ENCODE peak calls at places on chromosomes 4 and X, in ten cellular contexts. M, N, F, J, Z, D, P, A, H and I are unnamed samples.

GRCh38 chr4:41969666-41970065 is 11.9 kb upstream of the DCAF4L1 start:
- DNase-seq in M (no peak), N (no peak), F (no peak), J (no peak), Z (no peak), D (no peak), P (no peak), A (no peak), H (no peak), I (no peak)

GRCh38 chr4:159498371-159499115 is 395.7 kb downstream of the RAPGEF2 start:
- DNase-seq in M (no peak), N (no peak), F (no peak), J (no peak), Z (no peak), D (peak; percentile 7), P (no peak), A (no peak), H (no peak), I (no peak)

GRCh38 chr4:28842271-28842670 is 1877.9 kb upstream of the PCDH7 start:
- DNase-seq in M (no peak), N (peak; percentile 5), F (no peak), J (no peak), Z (no peak), D (no peak), P (no peak), A (no peak), H (no peak), I (no peak)

GRCh38 chrX:8868906-8869305 is 67.7 kb upstream of the FAM9A start:
- DNase-seq in M (no peak), N (no peak), F (no peak), J (no peak), Z (no peak), D (no peak), P (no peak), A (peak; percentile 7), H (no peak), I (no peak)

GRCh38 chrX:21167028-21167427 is 207.2 kb upstream of the CNKSR2 start:
- DNase-seq in M (no peak), N (no peak), F (no peak), J (no peak), Z (no peak), D (no peak), P (no peak), A (peak; percentile 1), H (no peak), I (no peak)

GRCh38 chr4:149932188-149932587 is 116.5 kb upstream of the IQCM start:
- DNase-seq in M (no peak), N (no peak), F (no peak), J (no peak), Z (no peak), D (no peak), P (no peak), A (no peak), H (no peak), I (no peak)

GRCh38 chr4:54661686-54662085 is 3.9 kb downstream of the KIT start:
- DNase-seq in M (peak; percentile 89), N (no peak), F (no peak), J (no peak), Z (no peak), D (no peak), P (no peak), A (peak; percentile 98), H (no peak), I (no peak)

GRCh38 chr4:33160126-33160525 is 2440.0 kb downstream of the PCDH7 start:
- DNase-seq in M (peak; percentile 16), N (peak; percentile 13), F (no peak), J (no peak), Z (no peak), D (no peak), P (no peak), A (peak; percentile 20), H (no peak), I (no peak)

GRCh38 chrX:2500091-2500680 is 590 bp downstream of the DHRSX start:
- DNase-seq in M (no peak), N (no peak), F (peak; percentile 8), J (peak; percentile 7), Z (peak; percentile 34), D (no peak), P (no peak), A (peak; percentile 54), H (no peak), I (peak; percentile 3)

GRCh38 chr4:123405212-123405856 is 8.7 kb downstream of the SPRY1 start:
- DNase-seq in M (no peak), N (no peak), F (no peak), J (no peak), Z (no peak), D (no peak), P (no peak), A (no peak), H (no peak), I (no peak)

GRCh38 chr4:118889313-118889694 is 650 bp downstream of the SYNPO2 start:
- DNase-seq in M (no peak), N (no peak), F (no peak), J (no peak), Z (no peak), D (no peak), P (no peak), A (no peak), H (no peak), I (no peak)

GRCh38 chr4:3046149-3046548 is 28.2 kb downstream of the HTT-AS start:
- DNase-seq in M (no peak), N (no peak), F (no peak), J (no peak), Z (no peak), D (no peak), P (no peak), A (no peak), H (no peak), I (no peak)

GRCh38 chrX:47030339-47030738 is 47.9 kb upstream of the RGN start:
- DNase-seq in M (peak; percentile 28), N (peak; percentile 52), F (no peak), J (no peak), Z (no peak), D (no peak), P (no peak), A (peak; percentile 57), H (no peak), I (peak; percentile 23)

GRCh38 chr4:48410812-48411211 is 69.5 kb downstream of the SLAIN2 start:
- DNase-seq in M (no peak), N (no peak), F (no peak), J (no peak), Z (no peak), D (no peak), P (no peak), A (no peak), H (no peak), I (no peak)

GRCh38 chrX:115284877-115285276 is 4.6 kb upstream of the LUZP4 start:
- DNase-seq in M (no peak), N (no peak), F (no peak), J (no peak), Z (no peak), D (no peak), P (no peak), A (no peak), H (no peak), I (no peak)

GRCh38 chr4:94507708-94508107 is 56.0 kb downstream of the PDLIM5 start:
- DNase-seq in M (peak; percentile 84), N (no peak), F (no peak), J (no peak), Z (no peak), D (peak; percentile 9), P (no peak), A (peak; percentile 89), H (peak; percentile 59), I (no peak)

GRCh38 chr4:94527556-94528233 is 76.0 kb downstream of the PDLIM5 start:
- DNase-seq in M (no peak), N (no peak), F (no peak), J (no peak), Z (no peak), D (no peak), P (no peak), A (no peak), H (no peak), I (no peak)

GRCh38 chr4:184815046-184815877 is 10.5 kb downstream of the ACSL1 start:
- DNase-seq in M (no peak), N (peak; percentile 70), F (no peak), J (no peak), Z (peak; percentile 37), D (peak; percentile 83), P (peak; percentile 65), A (peak; percentile 29), H (peak; percentile 80), I (no peak)

GRCh38 chr4:42282081-42282901 is 115.0 kb upstream of the SHISA3 start:
- DNase-seq in M (no peak), N (peak; percentile 88), F (no peak), J (no peak), Z (peak; percentile 31), D (peak; percentile 14), P (peak; percentile 31), A (peak; percentile 66), H (no peak), I (no peak)

GRCh38 chr4:69323284-69323683 is 43.0 kb downstream of the UGT2B28 start:
- DNase-seq in M (no peak), N (no peak), F (no peak), J (no peak), Z (no peak), D (no peak), P (no peak), A (no peak), H (no peak), I (no peak)

GRCh38 chrX:148599404-148599803 is 99.0 kb downstream of the AFF2 start:
- DNase-seq in M (no peak), N (no peak), F (no peak), J (no peak), Z (no peak), D (no peak), P (no peak), A (no peak), H (no peak), I (no peak)

GRCh38 chr4:182916483-182917181 is 554 bp downstream of the DCTD start:
- DNase-seq in M (no peak), N (peak; percentile 72), F (peak; percentile 18), J (no peak), Z (no peak), D (peak; percentile 50), P (peak; percentile 30), A (peak; percentile 77), H (peak; percentile 72), I (no peak)

GRCh38 chr4:153514001-153514526 is 47.9 kb downstream of the TMEM131L start:
- DNase-seq in M (peak; percentile 72), N (no peak), F (no peak), J (no peak), Z (no peak), D (no peak), P (no peak), A (peak; percentile 82), H (no peak), I (no peak)

GRCh38 chr4:2250003-2250763 is 8.3 kb upstream of the HAUS3 start:
- DNase-seq in M (no peak), N (no peak), F (no peak), J (no peak), Z (no peak), D (no peak), P (no peak), A (no peak), H (no peak), I (no peak)

GRCh38 chr4:176838611-176839411 is 46.1 kb upstream of the VEGFC start:
- DNase-seq in M (no peak), N (no peak), F (no peak), J (no peak), Z (no peak), D (no peak), P (no peak), A (peak; percentile 80), H (no peak), I (no peak)

GRCh38 chr4:106541253-106541652 is 172.7 kb upstream of the GIMD1 start:
- DNase-seq in M (peak; percentile 27), N (no peak), F (no peak), J (no peak), Z (no peak), D (no peak), P (no peak), A (peak; percentile 53), H (no peak), I (no peak)